ENCODE peak calls at places on chromosomes 5 and 9, in five cellular contexts. E, M, B, K and Q are unnamed samples.

GRCh38 chr9:97553841-97554240 is 52.4 kb downstream of the TMOD1 start:
- DNase-seq in K (no peak), E (no peak), M (no peak), B (no peak), Q (no peak)

GRCh38 chr9:98253563-98253962 is 1.9 kb downstream of the TBC1D2 start:
- DNase-seq in B (no peak), E (no peak), M (no peak), K (no peak), Q (no peak)

GRCh38 chr9:133754187-133754586 is 16.0 kb upstream of the SARDH start:
- DNase-seq in K (no peak), M (no peak), E (no peak), B (no peak), Q (no peak)

GRCh38 chr9:98774746-98775145 is 21.6 kb downstream of the ANKS6 start:
- DNase-seq in M (no peak), B (no peak), K (no peak), E (no peak), Q (no peak)

GRCh38 chr5:138352722-138353549 is 451 bp downstream of the KDM3B start:
- DNase-seq in B (no peak), K (peak; percentile 77), M (peak; percentile 53), E (peak; percentile 43), Q (peak; percentile 68)

GRCh38 chr5:24401767-24402166 is 243.0 kb downstream of the CDH10 start:
- DNase-seq in B (no peak), K (no peak), E (peak; percentile 35), M (no peak), Q (no peak)

GRCh38 chr9:121169094-121169601 is 32.5 kb downstream of the RAB14 start:
- DNase-seq in M (no peak), K (no peak), E (no peak), B (no peak), Q (no peak)

GRCh38 chr5:157857821-157858526 is 971 bp downstream of the CLINT1 start:
- DNase-seq in K (no peak), E (peak; percentile 8), M (no peak), B (no peak), Q (no peak)

GRCh38 chr5:111069839-111070238 is 1.7 kb upstream of the TSLP start:
- DNase-seq in K (no peak), M (no peak), B (no peak), E (no peak), Q (no peak)

GRCh38 chr9:131334568-131335105 is 45.1 kb downstream of the PLPP7 start:
- DNase-seq in B (peak; percentile 30), M (no peak), E (no peak), K (peak; percentile 90), Q (no peak)

GRCh38 chr5:157867736-157868135 is 8.8 kb upstream of the CLINT1 start:
- DNase-seq in E (no peak), M (no peak), B (no peak), K (no peak), Q (no peak)